ENCODE peak calls at places on chromosomes 5 and 9, in five cellular contexts. O is nephron progenitor cell, F is astrocyte of the spinal cord, A is ovary, L is A549. P is an unnamed sample.
A peak's percentile ranks its signal among the peaks of the same experiment; 100 is the strongest.

GRCh38 chr5:92581249-92581648 is 999.8 kb downstream of the NR2F1-AS1 start:
- DNase-seq in O (no peak), F (peak; percentile 66), A (no peak), L (no peak), P (no peak)

GRCh38 chr5:168097852-168098251 is 193.6 kb upstream of the WWC1 start:
- DNase-seq in O (no peak), F (no peak), A (no peak), L (no peak), P (no peak)

GRCh38 chr5:543755-544674 is 19.8 kb upstream of the SLC9A3 start:
- DNase-seq in O (peak; percentile 2), F (no peak), A (no peak), L (no peak), P (peak; percentile 47)

GRCh38 chr5:131386779-131387178 is 122.9 kb downstream of the CDC42SE2 start:
- DNase-seq in O (no peak), F (peak; percentile 56), A (no peak), L (no peak), P (no peak)

GRCh38 chr9:92807757-92808725 is 43.4 kb upstream of the BICD2 start:
- DNase-seq in O (peak; percentile 38), F (no peak), A (peak; percentile 26), L (no peak), P (no peak)

GRCh38 chr9:81686614-81687520 is 2.5 kb downstream of the TLE1 start:
- DNase-seq in O (peak; percentile 83), F (peak; percentile 81), A (peak; percentile 76), L (peak; percentile 91), P (peak; percentile 95)

GRCh38 chr5:179147991-179148702 is 88.0 kb downstream of the ZNF354C start:
- DNase-seq in O (no peak), F (no peak), A (no peak), L (no peak), P (no peak)

GRCh38 chr5:140481758-140482157 is 65.7 kb upstream of the EIF4EBP3 start:
- DNase-seq in O (no peak), F (peak; percentile 56), A (no peak), L (no peak), P (no peak)

GRCh38 chr5:52041843-52042242 is 658.6 kb downstream of the ISL1 start:
- DNase-seq in O (no peak), F (no peak), A (no peak), L (no peak), P (no peak)

GRCh38 chr5:139745121-139745799 is 50.3 kb upstream of the PSD2 start:
- DNase-seq in O (no peak), F (peak; percentile 96), A (peak; percentile 42), L (peak; percentile 75), P (peak; percentile 87)

GRCh38 chr5:10946050-10946449 is 185.0 kb upstream of the DAP start:
- DNase-seq in O (no peak), F (no peak), A (no peak), L (no peak), P (no peak)

GRCh38 chr5:10949856-10950630 is 189.0 kb upstream of the DAP start:
- DNase-seq in O (no peak), F (no peak), A (no peak), L (no peak), P (no peak)
- TF ChIP-seq CTCF in O (no peak), F (no peak), A (no peak), L (no peak), P (no peak)

DNA sequence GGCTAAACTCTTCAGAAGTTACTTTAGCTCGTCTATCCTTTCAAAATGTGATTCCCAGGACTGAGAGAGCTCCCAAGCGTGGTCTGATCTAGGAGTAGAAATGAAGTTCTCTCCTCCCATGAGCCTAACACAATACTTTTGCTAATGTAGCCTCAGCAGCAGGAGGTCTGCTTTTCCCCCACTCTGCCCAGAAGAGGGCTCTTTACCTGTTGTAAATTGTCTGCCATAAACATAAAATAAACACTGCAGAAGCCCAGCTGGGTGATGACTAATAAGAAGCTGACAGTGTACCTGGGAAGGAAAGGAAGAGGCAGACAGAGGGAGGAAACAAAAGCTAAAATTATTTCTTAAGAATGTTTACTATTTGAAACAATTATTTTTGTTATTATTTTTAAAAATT is 15.4 kb downstream of the SLC36A3 start:
- DNase-seq in O (no peak), F (no peak), A (no peak), L (peak; percentile 19), P (no peak)
- TF ChIP-seq CTCF in O (no peak), F (no peak), A (no peak), L (no peak), P (no peak)

GRCh38 chr9:114047717-114048116 is 30.4 kb downstream of the AMBP start:
- DNase-seq in O (no peak), F (no peak), A (no peak), L (peak; percentile 13), P (no peak)
- TF ChIP-seq CTCF in O (no peak), F (peak; percentile 49), A (no peak), L (no peak), P (peak; percentile 20)

GRCh38 chr5:93915142-93915553 is 173.7 kb upstream of the POU5F2 start:
- DNase-seq in O (no peak), F (peak; percentile 73), A (no peak), L (peak; percentile 51), P (no peak)

GRCh38 chr5:93904917-93905316 is 163.5 kb upstream of the POU5F2 start:
- DNase-seq in O (no peak), F (no peak), A (no peak), L (no peak), P (no peak)

GRCh38 chr5:93909356-93909755 is 168.0 kb upstream of the POU5F2 start:
- DNase-seq in O (no peak), F (peak; percentile 12), A (no peak), L (peak; percentile 19), P (no peak)
- TF ChIP-seq CTCF in O (peak; percentile 24), F (peak; percentile 11), A (no peak), L (peak; percentile 39), P (no peak)

GRCh38 chr9:1024112-1024511 is 26.0 kb upstream of the DMRT2 start:
- DNase-seq in O (no peak), F (no peak), A (no peak), L (no peak), P (no peak)

GRCh38 chr9:1013018-1013417 is 36.6 kb downstream of the DMRT3 start:
- DNase-seq in O (no peak), F (no peak), A (no peak), L (no peak), P (no peak)

DNA sequence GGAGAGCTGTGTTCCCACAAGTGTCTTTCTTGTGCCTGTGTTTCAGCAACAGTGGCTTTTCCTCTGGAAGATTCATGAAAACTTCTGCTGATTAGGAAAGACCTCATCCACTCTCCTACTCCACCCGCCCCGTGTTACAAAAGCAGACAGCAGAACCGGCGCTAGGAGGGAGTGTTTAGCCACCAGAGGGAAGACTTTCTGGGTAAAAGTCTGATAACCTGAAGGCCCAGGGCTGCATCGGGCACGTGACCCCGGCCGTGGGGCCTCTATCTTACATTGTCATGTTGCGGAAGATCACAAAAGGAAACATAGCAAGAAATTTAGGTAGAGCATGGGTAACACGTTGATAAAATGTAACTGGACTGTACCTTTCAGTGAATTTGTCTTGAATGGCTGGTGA is 32.0 kb upstream of the DMRT2 start:
- DNase-seq in O (peak; percentile 51), F (no peak), A (no peak), L (peak; percentile 40), P (no peak)
- TF ChIP-seq CTCF in O (peak; percentile 17), F (no peak), A (no peak), L (peak; percentile 26), P (no peak)